ENCODE peak calls at places on chromosomes 5 and 9, in nine cellular contexts. One of them, this sample, is unnamed.

GRCh38 chr5:180353963-180354574 is 933 bp upstream of the GFPT2 start:
- DNase-seq in WTC11: no peak
- DNase-seq in transverse colon: no peak
- DNase-seq in tibial artery: no peak
- DNase-seq in brain microvascular endothelial cell: no peak
- DNase-seq in ovary: peak; percentile 65
- DNase-seq in right lobe of liver: no peak
- DNase-seq in testis: no peak
- DNase-seq in heart left ventricle: no peak
- DNase-seq in this sample: no peak

GRCh38 chr5:143051244-143052058 is 281.3 kb downstream of the ARHGAP26 start:
- DNase-seq in tibial artery: no peak
- DNase-seq in heart left ventricle: peak; percentile 45
- DNase-seq in brain microvascular endothelial cell: peak; percentile 73
- DNase-seq in WTC11: no peak
- DNase-seq in right lobe of liver: no peak
- DNase-seq in testis: no peak
- DNase-seq in ovary: peak; percentile 15
- DNase-seq in transverse colon: no peak
- DNase-seq in this sample: peak; percentile 83

GRCh38 chr5:127447822-127448221 is 69.6 kb upstream of the PRRC1 start:
- DNase-seq in WTC11: no peak
- DNase-seq in tibial artery: no peak
- DNase-seq in right lobe of liver: no peak
- DNase-seq in brain microvascular endothelial cell: peak; percentile 75
- DNase-seq in testis: no peak
- DNase-seq in transverse colon: no peak
- DNase-seq in ovary: no peak
- DNase-seq in heart left ventricle: no peak
- DNase-seq in this sample: no peak

GRCh38 chr9:114164191-114164794 is 9.0 kb downstream of the COL27A1 start:
- DNase-seq in heart left ventricle: no peak
- DNase-seq in tibial artery: no peak
- DNase-seq in brain microvascular endothelial cell: no peak
- DNase-seq in ovary: no peak
- DNase-seq in transverse colon: no peak
- DNase-seq in right lobe of liver: peak; percentile 50
- DNase-seq in WTC11: no peak
- DNase-seq in testis: no peak
- DNase-seq in this sample: no peak

GRCh38 chr5:170986598-170986997 is 124.8 kb downstream of the RANBP17 start:
- DNase-seq in right lobe of liver: no peak
- DNase-seq in tibial artery: no peak
- DNase-seq in ovary: no peak
- DNase-seq in WTC11: no peak
- DNase-seq in transverse colon: no peak
- DNase-seq in heart left ventricle: no peak
- DNase-seq in testis: no peak
- DNase-seq in brain microvascular endothelial cell: no peak
- DNase-seq in this sample: no peak

GRCh38 chr9:70963554-70963953 is 157.9 kb downstream of the TRPM3 start:
- DNase-seq in heart left ventricle: no peak
- DNase-seq in ovary: no peak
- DNase-seq in brain microvascular endothelial cell: no peak
- DNase-seq in WTC11: no peak
- DNase-seq in transverse colon: no peak
- DNase-seq in tibial artery: no peak
- DNase-seq in right lobe of liver: no peak
- DNase-seq in testis: no peak
- DNase-seq in this sample: no peak

GRCh38 chr9:105842023-105842644 is 147.8 kb downstream of the TMEM38B start:
- DNase-seq in brain microvascular endothelial cell: peak; percentile 56
- DNase-seq in tibial artery: no peak
- DNase-seq in heart left ventricle: no peak
- DNase-seq in WTC11: peak; percentile 34
- DNase-seq in transverse colon: peak; percentile 13
- DNase-seq in testis: peak; percentile 62
- DNase-seq in right lobe of liver: no peak
- DNase-seq in ovary: no peak
- DNase-seq in this sample: peak; percentile 0

GRCh38 chr5:102711525-102712240 is 43.4 kb upstream of the PAM start:
- DNase-seq in transverse colon: no peak
- DNase-seq in tibial artery: no peak
- DNase-seq in testis: no peak
- DNase-seq in brain microvascular endothelial cell: no peak
- DNase-seq in WTC11: no peak
- DNase-seq in right lobe of liver: no peak
- DNase-seq in ovary: no peak
- DNase-seq in heart left ventricle: no peak
- DNase-seq in this sample: no peak

GRCh38 chr9:78982849-78983248 is 588.9 kb upstream of the TLE4 start:
- DNase-seq in brain microvascular endothelial cell: peak; percentile 70
- DNase-seq in transverse colon: no peak
- DNase-seq in tibial artery: no peak
- DNase-seq in WTC11: no peak
- DNase-seq in heart left ventricle: no peak
- DNase-seq in ovary: no peak
- DNase-seq in testis: no peak
- DNase-seq in right lobe of liver: no peak
- DNase-seq in this sample: no peak

GRCh38 chr5:128216860-128217531 is 133.4 kb downstream of the SLC12A2 start:
- DNase-seq in right lobe of liver: no peak
- DNase-seq in heart left ventricle: peak; percentile 43
- DNase-seq in transverse colon: no peak
- DNase-seq in testis: no peak
- DNase-seq in WTC11: no peak
- DNase-seq in brain microvascular endothelial cell: peak; percentile 51
- DNase-seq in tibial artery: peak; percentile 72
- DNase-seq in ovary: no peak
- DNase-seq in this sample: no peak

GRCh38 chr9:22211588-22212360 is 202.7 kb upstream of the CDKN2B start:
- DNase-seq in WTC11: no peak
- DNase-seq in right lobe of liver: no peak
- DNase-seq in tibial artery: no peak
- DNase-seq in heart left ventricle: no peak
- DNase-seq in brain microvascular endothelial cell: peak; percentile 93
- DNase-seq in transverse colon: no peak
- DNase-seq in ovary: no peak
- DNase-seq in testis: no peak
- DNase-seq in this sample: no peak

GRCh38 chr5:1470762-1471211 is 25.5 kb upstream of the SLC6A3 start:
- DNase-seq in transverse colon: no peak
- DNase-seq in WTC11: no peak
- DNase-seq in heart left ventricle: no peak
- DNase-seq in tibial artery: peak; percentile 48
- DNase-seq in testis: no peak
- DNase-seq in right lobe of liver: peak; percentile 88
- DNase-seq in brain microvascular endothelial cell: no peak
- DNase-seq in ovary: no peak
- DNase-seq in this sample: no peak

GRCh38 chr5:98961665-98962344 is 33.0 kb upstream of the CHD1 start:
- DNase-seq in transverse colon: no peak
- DNase-seq in WTC11: no peak
- DNase-seq in testis: no peak
- DNase-seq in tibial artery: no peak
- DNase-seq in right lobe of liver: no peak
- DNase-seq in ovary: no peak
- DNase-seq in brain microvascular endothelial cell: no peak
- DNase-seq in heart left ventricle: no peak
- DNase-seq in this sample: no peak

GRCh38 chr5:127820910-127821553 is 117.8 kb downstream of the CCDC192 start:
- DNase-seq in right lobe of liver: no peak
- DNase-seq in tibial artery: no peak
- DNase-seq in ovary: no peak
- DNase-seq in heart left ventricle: no peak
- DNase-seq in brain microvascular endothelial cell: no peak
- DNase-seq in transverse colon: no peak
- DNase-seq in WTC11: no peak
- DNase-seq in testis: no peak
- DNase-seq in this sample: no peak

GRCh38 chr5:153629027-153629426 is 138.6 kb downstream of the GRIA1 start:
- DNase-seq in brain microvascular endothelial cell: peak; percentile 95
- DNase-seq in WTC11: peak; percentile 32
- DNase-seq in ovary: peak; percentile 26
- DNase-seq in testis: peak; percentile 16
- DNase-seq in right lobe of liver: no peak
- DNase-seq in transverse colon: no peak
- DNase-seq in heart left ventricle: no peak
- DNase-seq in tibial artery: peak; percentile 83
- DNase-seq in this sample: peak; percentile 88

GRCh38 chr5:4720831-4721230 is 419.3 kb upstream of the ADAMTS16 start:
- DNase-seq in testis: no peak
- DNase-seq in tibial artery: no peak
- DNase-seq in heart left ventricle: no peak
- DNase-seq in brain microvascular endothelial cell: no peak
- DNase-seq in right lobe of liver: no peak
- DNase-seq in ovary: no peak
- DNase-seq in transverse colon: no peak
- DNase-seq in WTC11: no peak
- DNase-seq in this sample: no peak

GRCh38 chr9:121744002-121744686 is 92.7 kb downstream of the DAB2IP start:
- DNase-seq in tibial artery: peak; percentile 90
- DNase-seq in brain microvascular endothelial cell: peak; percentile 34
- DNase-seq in testis: peak; percentile 86
- DNase-seq in ovary: no peak
- DNase-seq in right lobe of liver: peak; percentile 66
- DNase-seq in heart left ventricle: peak; percentile 74
- DNase-seq in WTC11: peak; percentile 47
- DNase-seq in transverse colon: peak; percentile 75
- DNase-seq in this sample: peak; percentile 14
- TF ChIP-seq CTCF in tibial artery: peak; percentile 21
- TF ChIP-seq CTCF in brain microvascular endothelial cell: peak; percentile 71
- TF ChIP-seq CTCF in testis: peak; percentile 46
- TF ChIP-seq CTCF in ovary: no peak
- TF ChIP-seq CTCF in right lobe of liver: peak; percentile 74
- TF ChIP-seq CTCF in heart left ventricle: peak; percentile 58
- TF ChIP-seq CTCF in WTC11: no peak
- TF ChIP-seq CTCF in transverse colon: peak; percentile 69
- TF ChIP-seq CTCF in this sample: peak; percentile 53

GRCh38 chr9:136138566-136138965 is 19.9 kb upstream of the TMEM250 start:
- DNase-seq in brain microvascular endothelial cell: no peak
- DNase-seq in testis: no peak
- DNase-seq in ovary: no peak
- DNase-seq in right lobe of liver: no peak
- DNase-seq in heart left ventricle: no peak
- DNase-seq in tibial artery: no peak
- DNase-seq in WTC11: peak; percentile 94
- DNase-seq in transverse colon: peak; percentile 34
- DNase-seq in this sample: no peak
- TF ChIP-seq CTCF in brain microvascular endothelial cell: peak; percentile 66
- TF ChIP-seq CTCF in testis: peak; percentile 19
- TF ChIP-seq CTCF in ovary: no peak
- TF ChIP-seq CTCF in right lobe of liver: peak; percentile 18
- TF ChIP-seq CTCF in heart left ventricle: peak; percentile 26
- TF ChIP-seq CTCF in tibial artery: no peak
- TF ChIP-seq CTCF in WTC11: peak; percentile 72
- TF ChIP-seq CTCF in transverse colon: peak; percentile 26
- TF ChIP-seq CTCF in this sample: peak; percentile 26

GRCh38 chr5:131169810-131170539 is 769 bp upstream of the LYRM7 start:
- DNase-seq in transverse colon: no peak
- DNase-seq in brain microvascular endothelial cell: no peak
- DNase-seq in ovary: no peak
- DNase-seq in WTC11: no peak
- DNase-seq in heart left ventricle: no peak
- DNase-seq in testis: no peak
- DNase-seq in tibial artery: no peak
- DNase-seq in right lobe of liver: no peak
- DNase-seq in this sample: no peak

GRCh38 chr5:131171276-131171815 is 602 bp downstream of the LYRM7 start:
- DNase-seq in heart left ventricle: no peak
- DNase-seq in transverse colon: peak; percentile 51
- DNase-seq in ovary: no peak
- DNase-seq in tibial artery: no peak
- DNase-seq in testis: peak; percentile 18
- DNase-seq in right lobe of liver: no peak
- DNase-seq in WTC11: no peak
- DNase-seq in brain microvascular endothelial cell: no peak
- DNase-seq in this sample: no peak

GRCh38 chr5:131167615-131168014 is 2.6 kb upstream of the HINT1 start:
- DNase-seq in transverse colon: no peak
- DNase-seq in brain microvascular endothelial cell: no peak
- DNase-seq in tibial artery: no peak
- DNase-seq in WTC11: no peak
- DNase-seq in right lobe of liver: no peak
- DNase-seq in heart left ventricle: no peak
- DNase-seq in testis: no peak
- DNase-seq in ovary: no peak
- DNase-seq in this sample: no peak

GRCh38 chr5:131164931-131165727 is at the start of gene HINT1:
- DNase-seq in WTC11: peak; percentile 95
- DNase-seq in testis: peak; percentile 92
- DNase-seq in tibial artery: peak; percentile 93
- DNase-seq in ovary: peak; percentile 89
- DNase-seq in brain microvascular endothelial cell: peak; percentile 70
- DNase-seq in heart left ventricle: peak; percentile 92
- DNase-seq in right lobe of liver: peak; percentile 97
- DNase-seq in transverse colon: peak; percentile 95
- DNase-seq in this sample: peak; percentile 69

DNA sequence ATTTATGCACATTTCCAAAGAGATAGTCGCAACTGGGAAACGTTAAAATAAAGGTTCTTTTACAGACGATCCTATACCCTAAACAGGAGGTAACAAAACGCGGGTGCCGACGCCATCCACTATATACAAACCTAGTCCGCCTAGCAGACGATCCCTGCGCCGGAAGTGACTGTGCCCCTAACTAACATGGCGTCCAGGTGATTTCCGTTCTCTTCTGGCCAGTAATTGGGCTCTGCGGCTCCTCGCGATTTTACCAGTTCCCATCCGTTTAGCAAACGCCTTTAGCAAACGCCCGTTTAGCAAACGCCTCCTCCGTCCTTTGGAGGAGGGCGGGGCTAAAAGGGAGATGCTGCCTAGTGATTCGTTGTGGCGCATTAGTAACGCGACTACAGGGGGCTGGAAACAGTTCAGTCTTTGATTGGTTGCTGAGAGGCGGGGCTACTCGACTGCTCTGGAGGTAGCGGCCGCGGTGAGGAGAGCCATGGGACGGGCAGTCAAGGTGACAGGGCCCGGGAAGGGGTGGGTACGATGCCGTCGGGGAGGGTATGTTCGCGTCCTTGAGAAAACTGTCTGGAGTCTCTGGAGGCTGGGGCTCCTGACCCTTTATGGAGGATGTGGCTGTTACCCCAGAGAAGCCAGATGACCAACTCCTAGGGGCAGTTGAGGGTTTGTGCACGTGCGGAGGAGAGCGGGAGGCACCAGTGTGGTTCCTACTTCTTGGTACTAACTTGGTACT is at the start of gene LYRM7:
- DNase-seq in ovary: peak; percentile 94
- DNase-seq in tibial artery: peak; percentile 99
- DNase-seq in heart left ventricle: peak; percentile 97
- DNase-seq in right lobe of liver: peak; percentile 93
- DNase-seq in brain microvascular endothelial cell: peak; percentile 99
- DNase-seq in WTC11: peak; percentile 97
- DNase-seq in transverse colon: peak; percentile 98
- DNase-seq in testis: peak; percentile 98
- DNase-seq in this sample: peak; percentile 94
- TF ChIP-seq CTCF in ovary: no peak
- TF ChIP-seq CTCF in tibial artery: no peak
- TF ChIP-seq CTCF in heart left ventricle: no peak
- TF ChIP-seq CTCF in right lobe of liver: no peak
- TF ChIP-seq CTCF in brain microvascular endothelial cell: peak; percentile 19
- TF ChIP-seq CTCF in WTC11: no peak
- TF ChIP-seq CTCF in transverse colon: peak; percentile 31
- TF ChIP-seq CTCF in testis: no peak
- TF ChIP-seq CTCF in this sample: no peak

GRCh38 chr5:154849791-154850201 is 607 bp downstream of the FAXDC2 start:
- DNase-seq in brain microvascular endothelial cell: no peak
- DNase-seq in testis: no peak
- DNase-seq in WTC11: no peak
- DNase-seq in tibial artery: no peak
- DNase-seq in heart left ventricle: no peak
- DNase-seq in right lobe of liver: no peak
- DNase-seq in ovary: no peak
- DNase-seq in transverse colon: no peak
- DNase-seq in this sample: no peak
- TF ChIP-seq CTCF in brain microvascular endothelial cell: no peak
- TF ChIP-seq CTCF in testis: no peak
- TF ChIP-seq CTCF in WTC11: no peak
- TF ChIP-seq CTCF in tibial artery: no peak
- TF ChIP-seq CTCF in heart left ventricle: no peak
- TF ChIP-seq CTCF in right lobe of liver: no peak
- TF ChIP-seq CTCF in ovary: no peak
- TF ChIP-seq CTCF in transverse colon: no peak
- TF ChIP-seq CTCF in this sample: peak; percentile 24

This sample was measured in AG09319.